ENCODE peak calls at places on chromosomes 13 and 19, in four cellular contexts. W is thoracic aorta, Y is stomach, J is neural progenitor cell. H is an unnamed sample.

GRCh38 chr19:2270157-2270571 is 11.8 kb downstream of the PEAK3 start:
- DNase-seq in W (no peak), Y (no peak), J (peak; percentile 37), H (no peak)

GRCh38 chr13:38979891-38980627 is 10.6 kb downstream of the STOML3 start:
- DNase-seq in W (no peak), Y (no peak), J (peak; percentile 89), H (no peak)

GRCh38 chr19:13234518-13234917 is 84.3 kb downstream of the IER2 start:
- DNase-seq in W (no peak), Y (peak; percentile 73), J (peak; percentile 76), H (peak; percentile 77)

GRCh38 chr13:76993021-76993420 is 1.1 kb downstream of the CLN5 start:
- DNase-seq in W (no peak), Y (no peak), J (no peak), H (no peak)

GRCh38 chr13:45105895-45106294 is 14.4 kb upstream of the GTF2F2 start:
- DNase-seq in W (no peak), Y (no peak), J (no peak), H (no peak)

GRCh38 chr13:27203854-27204253 is 32.2 kb upstream of the USP12 start:
- DNase-seq in W (no peak), Y (no peak), J (no peak), H (no peak)

GRCh38 chr13:28357247-28357825 is 137.6 kb downstream of the FLT1 start:
- DNase-seq in W (no peak), Y (no peak), J (no peak), H (no peak)

GRCh38 chr13:102017248-102017647 is 384.6 kb downstream of the FGF14 start:
- DNase-seq in W (no peak), Y (no peak), J (no peak), H (no peak)

GRCh38 chr19:33767898-33768413 is 28.7 kb upstream of the KCTD15 start:
- DNase-seq in W (no peak), Y (no peak), J (peak; percentile 92), H (no peak)

GRCh38 chr13:102830646-102831045 is 15.2 kb upstream of the ERCC5 start:
- DNase-seq in W (no peak), Y (peak; percentile 41), J (no peak), H (no peak)

GRCh38 chr13:27309401-27309958 is 38.9 kb downstream of the RASL11A start:
- DNase-seq in W (no peak), Y (no peak), J (no peak), H (no peak)

GRCh38 chr19:21487969-21488368 is 17.4 kb upstream of the ZNF429 start:
- DNase-seq in W (no peak), Y (no peak), J (no peak), H (no peak)

GRCh38 chr19:2797280-2797679 is 12.0 kb downstream of the THOP1 start:
- DNase-seq in W (no peak), Y (no peak), J (no peak), H (no peak)

GRCh38 chr19:943551-944170 is 17.8 kb downstream of the ARID3A start:
- DNase-seq in W (no peak), Y (no peak), J (no peak), H (no peak)

GRCh38 chr13:20995245-20995829 is 66.0 kb downstream of the LATS2 start:
- DNase-seq in W (no peak), Y (no peak), J (no peak), H (no peak)

GRCh38 chr19:7596191-7596937 is 701 bp downstream of the CAMSAP3 start:
- DNase-seq in W (no peak), Y (no peak), J (peak; percentile 42), H (no peak)

GRCh38 chr13:94195715-94196114 is 283.8 kb downstream of the DCT start:
- DNase-seq in W (no peak), Y (no peak), J (no peak), H (no peak)

GRCh38 chr13:98930014-98930625 is 47.7 kb downstream of the DOCK9 start:
- DNase-seq in W (no peak), Y (no peak), J (no peak), H (no peak)

GRCh38 chr13:73194310-73194709 is 135.5 kb downstream of the KLF5 start:
- DNase-seq in W (no peak), Y (no peak), J (no peak), H (no peak)

DNA sequence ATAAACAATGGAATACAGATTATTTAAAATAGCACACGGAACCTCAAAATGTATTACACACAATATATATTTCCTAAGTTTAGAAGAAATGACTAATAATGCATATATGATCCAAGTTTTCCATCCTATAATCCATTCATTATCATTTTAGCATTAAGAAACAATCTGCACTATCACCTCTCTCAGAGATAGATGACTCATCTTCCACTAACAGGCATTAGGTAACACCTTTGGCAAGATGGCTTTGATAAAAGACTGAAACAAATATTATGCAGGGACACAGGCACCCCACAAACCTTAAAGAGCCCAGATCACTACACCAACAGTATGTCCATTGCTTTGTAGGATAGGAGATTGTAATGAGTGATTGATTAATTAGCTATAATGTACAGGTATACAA is 4.1 kb downstream of the ENOX1 start:
- DNase-seq in W (no peak), Y (no peak), J (no peak), H (no peak)
- H3K27me3 ChIP-seq in W (no peaks in the 10 kb centered on the region), Y (no peaks in the 10 kb centered on the region), J (peaks cover 49% of the 10 kb centered on the region), H (no peaks in the 10 kb centered on the region)

DNA sequence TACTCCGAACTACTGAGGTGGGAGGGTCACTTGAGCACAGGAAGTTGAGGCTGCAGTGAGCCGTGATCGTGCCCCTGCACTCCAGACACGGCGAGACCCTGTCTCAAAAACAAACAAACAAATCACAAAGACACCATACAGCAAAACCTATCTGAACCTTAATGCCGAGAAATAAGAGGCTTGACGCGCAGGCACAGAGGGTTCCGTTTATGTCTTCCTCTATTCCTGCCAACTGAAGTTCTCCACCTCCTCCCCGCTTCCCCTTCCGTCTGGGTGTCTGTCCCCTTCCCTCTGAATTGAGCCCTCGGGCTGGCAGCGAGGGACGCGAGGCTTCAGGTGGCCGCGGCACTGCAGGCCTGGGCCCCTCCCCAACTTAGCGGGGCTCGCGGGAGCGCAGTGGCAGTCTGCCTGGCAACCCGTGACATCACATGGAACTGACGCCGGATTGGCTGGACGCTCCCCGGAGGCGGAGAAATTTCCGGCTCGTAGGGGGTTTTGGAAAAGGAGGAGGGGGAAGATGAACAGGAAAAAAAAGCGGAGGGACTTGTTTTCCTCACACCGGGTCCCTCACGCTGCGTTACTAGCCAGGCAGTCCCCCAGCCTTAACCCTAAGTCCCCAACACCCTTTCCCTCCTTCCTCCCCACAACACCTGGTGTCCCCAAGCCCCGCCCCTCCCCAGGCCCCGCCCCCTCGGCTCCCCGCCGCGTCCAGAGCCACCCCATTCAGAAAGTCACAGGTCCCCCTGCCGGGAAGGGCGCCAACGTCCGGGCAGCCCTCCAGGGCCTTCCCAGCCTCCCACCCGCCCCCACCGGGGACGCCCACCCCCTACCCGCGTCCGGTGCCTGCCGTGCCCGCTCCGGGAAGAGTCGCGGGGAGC is 1.1 kb upstream of the MYBPC2 start:
- DNase-seq in W (peak; percentile 21), Y (peak; percentile 89), J (peak; percentile 93), H (peak; percentile 84)
- H3K27ac ChIP-seq in W (no peak overlapping the region), Y (peak overlapping the region; percentile 75), J (no peak overlapping the region), H (peak overlapping the region; percentile 65)

DNA sequence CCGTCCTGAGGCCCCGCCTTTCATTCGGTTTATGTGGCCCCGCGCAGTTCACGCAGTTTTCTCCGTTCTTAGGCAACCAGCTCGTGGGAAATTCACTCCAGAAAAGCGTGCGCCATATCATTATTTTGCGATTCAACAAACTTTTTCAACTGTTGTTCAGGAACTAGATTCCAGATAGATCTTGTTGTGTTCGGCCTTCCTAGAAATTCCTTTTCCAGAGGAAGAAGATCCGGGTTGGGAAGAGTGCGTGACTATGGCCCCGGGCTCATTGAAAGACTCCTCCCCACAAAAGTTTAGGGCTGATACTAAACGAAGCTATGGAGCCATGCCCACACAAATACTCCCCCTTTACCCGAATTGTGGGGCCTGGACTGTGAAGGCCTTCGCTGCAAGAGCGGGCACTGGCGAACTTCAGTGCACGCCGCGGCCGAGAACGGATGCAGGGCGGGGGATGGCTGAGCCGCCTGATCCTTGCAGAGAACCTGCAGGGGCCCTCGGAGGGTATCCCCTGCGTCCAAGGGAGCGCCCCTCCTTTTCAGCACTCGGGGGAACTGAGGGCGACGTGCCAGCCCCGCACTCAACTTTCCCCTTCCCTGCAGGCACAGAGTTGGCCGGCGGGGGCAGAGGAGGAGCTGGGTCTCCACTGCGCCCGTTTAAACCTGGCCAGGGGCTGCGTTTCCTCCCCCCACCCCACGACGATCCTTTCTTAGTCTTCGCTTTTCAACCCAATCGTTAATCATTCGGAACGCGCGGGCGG is 904 bp upstream of the SOX1 start:
- DNase-seq in W (no peak), Y (no peak), J (peak; percentile 45), H (no peak)
- H3K27me3 ChIP-seq in W (peaks cover 3% of the 10 kb centered on the region), Y (peaks cover 58% of the 10 kb centered on the region), J (peaks cover 99% of the 10 kb centered on the region), H (peaks cover 81% of the 10 kb centered on the region)

GRCh38 chr19:17268754-17269153 is 1.5 kb downstream of the BABAM1 start:
- DNase-seq in W (no peak), Y (no peak), J (no peak), H (no peak)
- H3K27ac ChIP-seq in W (no peak overlapping the region), Y (no peak overlapping the region), J (no peak overlapping the region), H (no peak overlapping the region)

GRCh38 chr13:113091211-113091771 is 14.3 kb upstream of the F7 start:
- DNase-seq in W (no peak), Y (no peak), J (no peak), H (no peak)

GRCh38 chr13:113088691-113089020 is 16.9 kb upstream of the F7 start:
- DNase-seq in W (no peak), Y (no peak), J (no peak), H (no peak)

GRCh38 chr13:113090806-113091205 is 14.8 kb upstream of the F7 start:
- DNase-seq in W (no peak), Y (no peak), J (no peak), H (no peak)

GRCh38 chr13:113090415-113090770 is 15.2 kb upstream of the F7 start:
- DNase-seq in W (no peak), Y (no peak), J (no peak), H (no peak)

DNA sequence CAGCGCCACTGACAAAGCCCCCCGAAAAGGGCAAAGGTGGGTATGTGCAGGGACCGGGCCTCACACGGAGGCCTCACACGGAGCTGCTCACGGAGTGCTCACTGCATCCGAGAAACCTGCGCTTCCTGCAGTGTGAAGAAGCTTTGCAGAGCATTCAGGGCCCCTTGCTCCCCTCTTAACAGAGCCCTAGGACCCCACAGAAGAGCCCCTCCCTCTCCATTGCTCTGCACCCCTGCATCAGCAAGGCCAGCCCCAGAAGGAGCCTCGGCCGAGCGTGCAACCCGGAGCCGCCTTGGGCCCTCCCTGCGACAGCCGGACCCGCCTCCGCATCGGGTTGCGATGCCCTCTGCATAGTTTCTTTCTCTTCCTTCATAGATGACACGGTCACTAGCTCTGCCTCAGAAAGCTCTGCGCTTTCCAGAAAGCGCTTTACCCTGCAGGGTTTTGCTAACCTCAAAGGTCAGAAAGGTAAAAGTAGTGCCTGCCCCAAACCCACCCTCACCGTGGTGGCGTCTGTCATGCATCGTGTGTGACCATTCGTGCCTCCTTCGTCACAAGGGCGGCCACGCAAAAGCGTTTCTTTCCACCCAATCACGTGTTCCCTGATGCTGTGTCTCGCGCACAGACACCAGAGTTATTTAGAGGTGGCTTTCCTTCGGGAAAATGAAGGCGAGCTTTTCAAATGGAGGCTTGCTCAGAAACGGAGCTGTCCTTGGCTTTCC is 15.7 kb upstream of the F7 start:
- DNase-seq in W (no peak), Y (no peak), J (no peak), H (no peak)
- H3K27me3 ChIP-seq in W (no peaks in the 10 kb centered on the region), Y (no peaks in the 10 kb centered on the region), J (no peaks in the 10 kb centered on the region), H (no peaks in the 10 kb centered on the region)

GRCh38 chr19:16978156-16978555 is 48.5 kb downstream of the CPAMD8 start:
- DNase-seq in W (no peak), Y (no peak), J (no peak), H (no peak)

GRCh38 chr19:16976471-16976870 is 50.1 kb downstream of the CPAMD8 start:
- DNase-seq in W (no peak), Y (no peak), J (no peak), H (no peak)

GRCh38 chr19:16978839-16979802 is 47.5 kb downstream of the CPAMD8 start:
- DNase-seq in W (no peak), Y (no peak), J (no peak), H (no peak)

GRCh38 chr19:16977306-16977705 is 49.3 kb downstream of the CPAMD8 start:
- DNase-seq in W (no peak), Y (no peak), J (no peak), H (no peak)
- H3K27ac ChIP-seq in W (no peak overlapping the region), Y (no peak overlapping the region), J (no peak overlapping the region), H (no peak overlapping the region)